ENCODE peak calls at places on chromosomes 3 and 15, in four cellular contexts. One of them, this sample, is unnamed.

GRCh38 chr3:88203537-88204143 is 53.9 kb downstream of the C3orf38 start:
- DNase-seq in cardiac muscle cell: peak
- DNase-seq in activated naive CD8-positive, alpha-beta T cell treated with anti-CD3 and anti-CD28 coated beads for 36 hours: peak
- DNase-seq in NCI-H446: peak
- DNase-seq in this sample: peak

GRCh38 chr15:68552773-68553172 is 26.0 kb upstream of the CORO2B start:
- DNase-seq in cardiac muscle cell: no peak
- DNase-seq in activated naive CD8-positive, alpha-beta T cell treated with anti-CD3 and anti-CD28 coated beads for 36 hours: no peak
- DNase-seq in NCI-H446: no peak
- DNase-seq in this sample: no peak

GRCh38 chr15:58062175-58062574 is 3.3 kb downstream of the ALDH1A2 start:
- DNase-seq in cardiac muscle cell: no peak
- DNase-seq in activated naive CD8-positive, alpha-beta T cell treated with anti-CD3 and anti-CD28 coated beads for 36 hours: no peak
- DNase-seq in NCI-H446: no peak
- DNase-seq in this sample: no peak

GRCh38 chr3:46889381-46890110 is 12.0 kb downstream of the PTH1R start:
- DNase-seq in cardiac muscle cell: peak
- DNase-seq in activated naive CD8-positive, alpha-beta T cell treated with anti-CD3 and anti-CD28 coated beads for 36 hours: no peak
- DNase-seq in NCI-H446: no peak
- DNase-seq in this sample: no peak

GRCh38 chr15:23415321-23415865 is 31.6 kb downstream of the GOLGA6L2 start:
- DNase-seq in cardiac muscle cell: no peak
- DNase-seq in activated naive CD8-positive, alpha-beta T cell treated with anti-CD3 and anti-CD28 coated beads for 36 hours: no peak
- DNase-seq in NCI-H446: no peak
- DNase-seq in this sample: no peak

GRCh38 chr3:11434017-11434526 is 161.9 kb downstream of the ATG7 start:
- DNase-seq in cardiac muscle cell: peak
- DNase-seq in activated naive CD8-positive, alpha-beta T cell treated with anti-CD3 and anti-CD28 coated beads for 36 hours: no peak
- DNase-seq in NCI-H446: no peak
- DNase-seq in this sample: no peak

GRCh38 chr15:68214838-68215234 is 9.7 kb upstream of the CALML4 start:
- DNase-seq in cardiac muscle cell: no peak
- DNase-seq in activated naive CD8-positive, alpha-beta T cell treated with anti-CD3 and anti-CD28 coated beads for 36 hours: no peak
- DNase-seq in NCI-H446: no peak
- DNase-seq in this sample: no peak

GRCh38 chr15:43279496-43279895 is 12.8 kb upstream of the TGM5 start:
- DNase-seq in cardiac muscle cell: no peak
- DNase-seq in activated naive CD8-positive, alpha-beta T cell treated with anti-CD3 and anti-CD28 coated beads for 36 hours: no peak
- DNase-seq in NCI-H446: no peak
- DNase-seq in this sample: no peak

GRCh38 chr3:65483475-65483874 is 555.2 kb downstream of the MAGI1 start:
- DNase-seq in cardiac muscle cell: peak
- DNase-seq in activated naive CD8-positive, alpha-beta T cell treated with anti-CD3 and anti-CD28 coated beads for 36 hours: no peak
- DNase-seq in NCI-H446: no peak
- DNase-seq in this sample: peak

GRCh38 chr3:9076985-9077384 is 113.7 kb upstream of the RAD18 start:
- DNase-seq in cardiac muscle cell: no peak
- DNase-seq in activated naive CD8-positive, alpha-beta T cell treated with anti-CD3 and anti-CD28 coated beads for 36 hours: no peak
- DNase-seq in NCI-H446: no peak
- DNase-seq in this sample: no peak

GRCh38 chr15:81351651-81352050 is 22.4 kb downstream of the TMC3 start:
- DNase-seq in cardiac muscle cell: no peak
- DNase-seq in activated naive CD8-positive, alpha-beta T cell treated with anti-CD3 and anti-CD28 coated beads for 36 hours: no peak
- DNase-seq in NCI-H446: no peak
- DNase-seq in this sample: no peak

GRCh38 chr3:114496021-114496434 is 202.2 kb downstream of the TIGIT start:
- DNase-seq in cardiac muscle cell: no peak
- DNase-seq in activated naive CD8-positive, alpha-beta T cell treated with anti-CD3 and anti-CD28 coated beads for 36 hours: no peak
- DNase-seq in NCI-H446: peak
- DNase-seq in this sample: no peak

GRCh38 chr3:64995857-64996564 is 308.2 kb upstream of the ADAMTS9 start:
- DNase-seq in cardiac muscle cell: peak
- DNase-seq in activated naive CD8-positive, alpha-beta T cell treated with anti-CD3 and anti-CD28 coated beads for 36 hours: no peak
- DNase-seq in NCI-H446: no peak
- DNase-seq in this sample: no peak

GRCh38 chr3:194225988-194226663 is 90.2 kb downstream of the HES1 start:
- DNase-seq in cardiac muscle cell: no peak
- DNase-seq in activated naive CD8-positive, alpha-beta T cell treated with anti-CD3 and anti-CD28 coated beads for 36 hours: no peak
- DNase-seq in NCI-H446: no peak
- DNase-seq in this sample: no peak

GRCh38 chr15:84780492-84780891 is 32.1 kb downstream of the ZNF592 start:
- DNase-seq in cardiac muscle cell: no peak
- DNase-seq in activated naive CD8-positive, alpha-beta T cell treated with anti-CD3 and anti-CD28 coated beads for 36 hours: no peak
- DNase-seq in NCI-H446: no peak
- DNase-seq in this sample: no peak

GRCh38 chr3:162142511-162142910 is 645.9 kb downstream of the OTOL1 start:
- DNase-seq in cardiac muscle cell: no peak
- DNase-seq in activated naive CD8-positive, alpha-beta T cell treated with anti-CD3 and anti-CD28 coated beads for 36 hours: no peak
- DNase-seq in NCI-H446: no peak
- DNase-seq in this sample: no peak

GRCh38 chr15:67543348-67543718 is 830 bp downstream of the MAP2K5 start:
- DNase-seq in cardiac muscle cell: no peak
- DNase-seq in activated naive CD8-positive, alpha-beta T cell treated with anti-CD3 and anti-CD28 coated beads for 36 hours: no peak
- DNase-seq in NCI-H446: no peak
- DNase-seq in this sample: no peak

GRCh38 chr15:101808201-101808600 is 3.8 kb upstream of the OR4F15 start:
- DNase-seq in cardiac muscle cell: no peak
- DNase-seq in activated naive CD8-positive, alpha-beta T cell treated with anti-CD3 and anti-CD28 coated beads for 36 hours: no peak
- DNase-seq in NCI-H446: no peak
- DNase-seq in this sample: no peak

GRCh38 chr3:25461946-25462345 is 33.9 kb downstream of the RARB start:
- DNase-seq in cardiac muscle cell: no peak
- DNase-seq in activated naive CD8-positive, alpha-beta T cell treated with anti-CD3 and anti-CD28 coated beads for 36 hours: no peak
- DNase-seq in NCI-H446: no peak
- DNase-seq in this sample: no peak

GRCh38 chr3:171282041-171282440 is 178.2 kb downstream of the TNIK start:
- DNase-seq in cardiac muscle cell: no peak
- DNase-seq in activated naive CD8-positive, alpha-beta T cell treated with anti-CD3 and anti-CD28 coated beads for 36 hours: no peak
- DNase-seq in NCI-H446: peak
- DNase-seq in this sample: no peak

GRCh38 chr3:113193298-113193697 is 18.1 kb upstream of the BOC start:
- DNase-seq in cardiac muscle cell: peak
- DNase-seq in activated naive CD8-positive, alpha-beta T cell treated with anti-CD3 and anti-CD28 coated beads for 36 hours: no peak
- DNase-seq in NCI-H446: no peak
- DNase-seq in this sample: no peak

GRCh38 chr3:46538803-46539442 is 27.2 kb downstream of the LRRC2 start:
- DNase-seq in cardiac muscle cell: peak
- DNase-seq in activated naive CD8-positive, alpha-beta T cell treated with anti-CD3 and anti-CD28 coated beads for 36 hours: peak
- DNase-seq in NCI-H446: no peak
- DNase-seq in this sample: no peak

GRCh38 chr3:112128843-112129727 is 4.0 kb downstream of the GCSAM start:
- DNase-seq in cardiac muscle cell: no peak
- DNase-seq in activated naive CD8-positive, alpha-beta T cell treated with anti-CD3 and anti-CD28 coated beads for 36 hours: peak
- DNase-seq in NCI-H446: no peak
- DNase-seq in this sample: peak

GRCh38 chr3:98402507-98402906 is 12.0 kb downstream of the OR5K3 start:
- DNase-seq in cardiac muscle cell: no peak
- DNase-seq in activated naive CD8-positive, alpha-beta T cell treated with anti-CD3 and anti-CD28 coated beads for 36 hours: no peak
- DNase-seq in NCI-H446: no peak
- DNase-seq in this sample: no peak

GRCh38 chr3:45607790-45608189 is 13.2 kb downstream of the LIMD1 start:
- DNase-seq in cardiac muscle cell: no peak
- DNase-seq in activated naive CD8-positive, alpha-beta T cell treated with anti-CD3 and anti-CD28 coated beads for 36 hours: no peak
- DNase-seq in NCI-H446: no peak
- DNase-seq in this sample: no peak

GRCh38 chr3:120850326-120851295 is 57.4 kb upstream of the STXBP5L start:
- DNase-seq in cardiac muscle cell: no peak
- DNase-seq in activated naive CD8-positive, alpha-beta T cell treated with anti-CD3 and anti-CD28 coated beads for 36 hours: no peak
- DNase-seq in NCI-H446: peak
- DNase-seq in this sample: no peak

GRCh38 chr15:93420477-93420876 is 331.5 kb upstream of the RGMA start:
- DNase-seq in cardiac muscle cell: no peak
- DNase-seq in activated naive CD8-positive, alpha-beta T cell treated with anti-CD3 and anti-CD28 coated beads for 36 hours: no peak
- DNase-seq in NCI-H446: no peak
- DNase-seq in this sample: no peak

This sample was measured in H9.